ENCODE peak calls at places on chromosomes 3 and 15, in four cellular contexts. H is K562, E is GM12891, M is GM12878. Z is an unnamed sample.

GRCh38 chr3:88075061-88075460 is 16.0 kb downstream of the ZNF654 start:
- DNase-seq in H (no peak), E (no peak), M (no peak), Z (no peak)

GRCh38 chr3:185864767-185865166 is 39.9 kb upstream of the IGF2BP2 start:
- DNase-seq in H (no peak), E (no peak), M (no peak), Z (no peak)

GRCh38 chr3:134840459-134840858 is 45.4 kb downstream of the EPHB1 start:
- DNase-seq in H (no peak), E (no peak), M (no peak), Z (no peak)

GRCh38 chr15:40909662-40910625 is 15.7 kb downstream of the VPS18 start:
- DNase-seq in H (no peak), E (no peak), M (no peak), Z (no peak)

GRCh38 chr3:122794779-122795673 is at the start of gene SLC49A4:
- DNase-seq in H (peak), E (peak), M (peak), Z (peak)

GRCh38 chr15:66947471-66947870 is 117.9 kb upstream of the SMAD3 start:
- DNase-seq in H (no peak), E (no peak), M (no peak), Z (no peak)

GRCh38 chr15:75149911-75150709 is 51.6 kb upstream of the C15orf39 start:
- DNase-seq in H (no peak), E (no peak), M (no peak), Z (no peak)

GRCh38 chr3:99761415-99761981 is 56.2 kb upstream of the CMSS1 start:
- DNase-seq in H (no peak), E (no peak), M (no peak), Z (no peak)

GRCh38 chr15:85496551-85497545 is 116.4 kb downstream of the AKAP13 start:
- DNase-seq in H (no peak), E (no peak), M (no peak), Z (no peak)

GRCh38 chr3:155956508-155957411 is 86.3 kb downstream of the GMPS start:
- DNase-seq in H (no peak), E (no peak), M (no peak), Z (no peak)

GRCh38 chr15:101578443-101578894 is 73.7 kb downstream of the TM2D3 start:
- DNase-seq in H (no peak), E (no peak), M (no peak), Z (peak)

GRCh38 chr3:36812240-36812639 is 47.9 kb upstream of the DCLK3 start:
- DNase-seq in H (no peak), E (no peak), M (no peak), Z (no peak)

GRCh38 chr3:105334138-105334882 is 32.4 kb upstream of the ALCAM start:
- DNase-seq in H (no peak), E (no peak), M (no peak), Z (no peak)

GRCh38 chr3:65831733-65832425 is 206.8 kb downstream of the MAGI1 start:
- DNase-seq in H (no peak), E (no peak), M (no peak), Z (no peak)

GRCh38 chr3:43105597-43106292 is at the start of gene POMGNT2:
- DNase-seq in H (peak), E (peak), M (peak), Z (peak)

GRCh38 chr15:89332446-89332845 is 2.2 kb downstream of the POLG start:
- DNase-seq in H (peak), E (no peak), M (no peak), Z (no peak)

GRCh38 chr3:126040386-126040785 is 43.5 kb downstream of the SLC41A3 start:
- DNase-seq in H (no peak), E (no peak), M (no peak), Z (no peak)

DNA sequence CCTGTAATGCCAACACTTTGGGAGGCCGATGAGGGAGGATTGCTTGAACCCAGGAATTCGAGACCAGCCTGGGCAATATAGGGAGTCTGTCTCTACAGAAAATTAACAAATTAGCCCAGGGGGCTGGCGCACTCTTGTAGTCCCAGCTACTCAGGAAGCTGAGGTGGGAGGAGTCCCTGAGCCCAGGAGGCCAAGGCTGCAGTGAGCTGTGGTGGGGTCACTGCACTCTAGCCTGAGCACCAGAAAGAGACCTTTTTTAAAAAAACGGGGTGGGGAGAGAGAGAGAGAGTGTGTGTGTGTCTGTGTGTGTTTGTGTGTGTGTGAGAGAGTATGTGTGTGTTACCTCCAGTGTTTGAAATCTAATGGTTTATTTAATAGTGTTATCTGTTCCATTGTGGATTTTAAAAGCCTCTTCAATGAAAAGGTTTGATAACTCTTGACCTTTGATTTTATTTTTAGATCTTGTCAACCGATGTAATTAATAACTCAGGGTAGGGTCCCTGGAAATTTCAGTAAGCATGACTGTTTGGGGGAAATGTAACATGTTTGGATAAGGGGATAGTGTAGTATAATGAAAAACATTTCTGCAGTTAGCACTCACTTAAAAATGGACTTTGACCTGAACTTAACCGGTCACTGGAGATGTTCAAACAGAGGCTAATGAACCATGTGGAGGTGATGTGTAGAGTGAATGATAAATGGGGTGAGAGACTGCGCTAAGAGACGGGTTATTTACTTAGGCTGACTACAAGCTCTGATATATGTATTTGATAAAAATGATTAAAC is 29.7 kb downstream of the LRCH3 start:
- DNase-seq in H (no peak), E (no peak), M (no peak), Z (no peak)
- TF ChIP-seq SPI1 in H (no peak), E (no peak), M (no peak), Z (no peak)

DNA sequence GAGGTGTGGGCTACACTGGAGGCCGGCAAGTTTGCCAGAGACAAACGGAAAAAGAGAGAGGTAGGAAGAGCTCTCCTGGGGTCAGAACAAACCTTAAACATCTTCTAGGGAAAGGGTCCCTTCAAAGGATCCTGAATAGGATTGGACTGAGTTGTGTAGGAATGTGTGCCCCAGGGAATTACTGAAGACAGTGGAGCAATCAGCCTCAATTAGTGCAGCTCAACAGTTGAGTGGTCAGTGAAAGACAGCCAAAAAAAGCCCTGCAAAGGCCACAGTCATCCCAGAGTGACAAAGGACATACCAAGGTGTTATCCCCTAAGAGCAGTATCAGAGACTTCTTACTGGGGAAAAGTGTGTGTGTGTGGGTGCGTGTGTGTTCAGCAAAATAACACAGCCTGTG is 70.3 kb downstream of the NUP210 start:
- DNase-seq in H (no peak), E (no peak), M (no peak), Z (no peak)
- TF ChIP-seq SPI1 in H (no peak), E (no peak), M (no peak), Z (no peak)

GRCh38 chr3:129173206-129173605 is 10.5 kb downstream of the CNBP start:
- DNase-seq in H (no peak), E (no peak), M (no peak), Z (no peak)

GRCh38 chr3:129176051-129176450 is 7.6 kb downstream of the CNBP start:
- DNase-seq in H (no peak), E (no peak), M (no peak), Z (no peak)

GRCh38 chr3:129173725-129174124 is 10.0 kb downstream of the CNBP start:
- DNase-seq in H (no peak), E (no peak), M (no peak), Z (no peak)
- TF ChIP-seq SPI1 in H (no peak), E (no peak), M (no peak), Z (no peak)

GRCh38 chr3:171797873-171798272 is 12.4 kb downstream of the PLD1 start:
- DNase-seq in H (no peak), E (no peak), M (no peak), Z (no peak)
- TF ChIP-seq SPI1 in H (no peak), E (no peak), M (no peak), Z (no peak)

GRCh38 chr3:136380530-136380929 is 130.4 kb downstream of the PCCB start:
- DNase-seq in H (no peak), E (no peak), M (no peak), Z (no peak)
- TF ChIP-seq SPI1 in H (no peak), E (no peak), M (no peak), Z (no peak)

GRCh38 chr15:42612367-42612912 is 37.0 kb downstream of the STARD9 start:
- DNase-seq in H (no peak), E (no peak), M (no peak), Z (no peak)
- TF ChIP-seq SPI1 in H (no peak), E (no peak), M (no peak), Z (no peak)

DNA sequence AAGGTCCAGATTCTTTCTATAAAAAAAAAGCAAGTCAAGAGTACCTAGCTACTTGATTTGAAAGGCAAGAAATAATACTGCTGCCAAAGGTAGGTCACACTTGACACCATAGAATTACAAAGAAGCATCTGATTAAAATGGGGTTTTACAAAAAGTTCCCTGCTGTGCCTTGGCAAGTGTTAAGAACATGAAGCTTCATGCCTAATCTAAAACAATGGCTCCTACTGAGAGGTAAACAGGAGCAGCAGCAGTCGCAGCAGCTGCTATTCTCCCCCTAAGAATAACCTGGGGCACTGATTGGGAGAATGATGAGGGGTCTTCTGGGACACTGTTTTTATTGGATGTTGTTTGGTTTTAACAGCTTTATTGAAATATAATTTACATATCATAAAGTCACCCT is 14.1 kb downstream of the UBP1 start:
- DNase-seq in H (no peak), E (no peak), M (no peak), Z (no peak)
- TF ChIP-seq SPI1 in H (no peak), E (no peak), M (no peak), Z (no peak)

DNA sequence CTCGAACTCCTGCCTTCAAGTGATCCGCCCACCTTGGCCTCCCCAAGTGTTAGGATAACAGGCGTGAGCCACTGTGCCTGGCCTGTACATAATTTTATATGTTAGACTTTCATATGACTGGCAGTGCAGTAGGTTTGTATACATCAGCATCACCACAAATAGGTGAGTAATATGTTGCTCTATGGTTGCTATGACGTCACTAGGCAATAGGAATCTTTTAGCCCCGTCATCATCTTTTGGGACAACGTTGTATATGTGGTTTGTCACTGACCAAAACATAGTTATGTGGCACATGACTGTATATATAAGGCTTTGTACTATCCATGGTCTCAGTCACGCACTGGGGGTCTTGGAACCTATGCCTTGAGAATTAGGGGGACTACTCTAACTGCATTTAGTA is 17.0 kb upstream of the DNAJC19 start:
- DNase-seq in H (no peak), E (no peak), M (no peak), Z (no peak)
- TF ChIP-seq SPI1 in H (no peak), E (no peak), M (no peak), Z (no peak)

GRCh38 chr15:99571299-99571698 is 5.5 kb downstream of the MEF2A start:
- DNase-seq in H (no peak), E (no peak), M (no peak), Z (no peak)
- TF ChIP-seq SPI1 in H (no peak), E (no peak), M (no peak), Z (no peak)